ENCODE peak calls at places on chromosomes 13 and 19, in four cellular contexts. One of them, this sample, is unnamed. For H3K4me1, the result is how much of the 10 kb centered on the place peaks cover.

GRCh38 chr19:30222428-30222873 is 149.7 kb upstream of the ZNF536 start:
- DNase-seq in endodermal cell: peak
- DNase-seq in pancreas: peak
- DNase-seq in GM12878: no peak
- DNase-seq in this sample: no peak

GRCh38 chr13:92272177-92272576 is 873.8 kb downstream of the GPC5 start:
- DNase-seq in GM12878: no peak
- DNase-seq in pancreas: no peak
- DNase-seq in endodermal cell: no peak
- DNase-seq in this sample: no peak

GRCh38 chr19:1016647-1017114 is 4.2 kb downstream of the TMEM259 start:
- DNase-seq in GM12878: no peak
- DNase-seq in endodermal cell: no peak
- DNase-seq in pancreas: no peak
- DNase-seq in this sample: no peak

GRCh38 chr19:15544283-15544682 is 36.0 kb downstream of the CYP4F22 start:
- DNase-seq in GM12878: no peak
- DNase-seq in pancreas: no peak
- DNase-seq in endodermal cell: no peak
- DNase-seq in this sample: no peak

GRCh38 chr13:26971990-26972888 is 199.4 kb downstream of the USP12 start:
- DNase-seq in GM12878: no peak
- DNase-seq in endodermal cell: peak
- DNase-seq in pancreas: peak
- DNase-seq in this sample: peak

GRCh38 chr19:31268751-31269150 is 80.5 kb downstream of the TSHZ3 start:
- DNase-seq in pancreas: no peak
- DNase-seq in GM12878: no peak
- DNase-seq in endodermal cell: no peak
- DNase-seq in this sample: no peak

GRCh38 chr19:49057636-49058234 is at the start of gene CGB7:
- DNase-seq in GM12878: no peak
- DNase-seq in endodermal cell: peak
- DNase-seq in pancreas: peak
- DNase-seq in this sample: peak

GRCh38 chr19:51131780-51132680 is 7.3 kb downstream of the SIGLEC9 start:
- DNase-seq in endodermal cell: no peak
- DNase-seq in pancreas: no peak
- DNase-seq in GM12878: no peak
- DNase-seq in this sample: peak

GRCh38 chr19:17951151-17952040 is 15.5 kb upstream of the KCNN1 start:
- DNase-seq in GM12878: no peak
- DNase-seq in endodermal cell: peak
- DNase-seq in pancreas: no peak
- DNase-seq in this sample: no peak

GRCh38 chr19:16463991-16464575 is 7.7 kb downstream of the EPS15L1 start:
- DNase-seq in pancreas: no peak
- DNase-seq in GM12878: no peak
- DNase-seq in endodermal cell: no peak
- DNase-seq in this sample: no peak

GRCh38 chr19:6752257-6753177 is 13.0 kb downstream of the TRIP10 start:
- DNase-seq in pancreas: no peak
- DNase-seq in endodermal cell: peak
- DNase-seq in GM12878: no peak
- DNase-seq in this sample: no peak
- H3K27ac ChIP-seq in pancreas: no peak
- H3K27ac ChIP-seq in endodermal cell: no peak
- H3K27ac ChIP-seq in GM12878: peak
- H3K27ac ChIP-seq in this sample: peak

DNA sequence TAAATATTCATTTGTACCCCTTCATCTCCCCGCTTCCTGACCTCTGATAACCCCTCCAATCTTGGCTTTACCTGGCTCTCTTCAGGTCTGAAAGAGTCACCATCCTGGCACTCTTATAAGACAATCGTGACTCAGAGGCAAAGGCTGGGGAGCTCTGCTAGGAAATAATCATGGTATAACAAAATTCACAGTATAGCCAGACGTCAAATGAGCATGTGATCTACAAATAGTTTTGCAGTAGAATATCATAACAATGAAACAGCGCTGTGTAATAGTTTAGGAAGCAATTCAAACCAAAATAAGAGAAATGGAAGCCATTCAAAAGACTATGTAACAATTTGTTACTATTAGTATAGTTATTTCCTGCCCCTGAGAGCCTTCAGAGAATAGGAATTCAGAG is 34.2 kb downstream of the RXFP2 start:
- DNase-seq in GM12878: no peak
- DNase-seq in endodermal cell: no peak
- DNase-seq in pancreas: no peak
- DNase-seq in this sample: no peak
- H3K4me3 ChIP-seq in GM12878: no peak
- H3K4me3 ChIP-seq in endodermal cell: no peak
- H3K4me3 ChIP-seq in pancreas: no peak
- H3K4me3 ChIP-seq in this sample: no peak

DNA sequence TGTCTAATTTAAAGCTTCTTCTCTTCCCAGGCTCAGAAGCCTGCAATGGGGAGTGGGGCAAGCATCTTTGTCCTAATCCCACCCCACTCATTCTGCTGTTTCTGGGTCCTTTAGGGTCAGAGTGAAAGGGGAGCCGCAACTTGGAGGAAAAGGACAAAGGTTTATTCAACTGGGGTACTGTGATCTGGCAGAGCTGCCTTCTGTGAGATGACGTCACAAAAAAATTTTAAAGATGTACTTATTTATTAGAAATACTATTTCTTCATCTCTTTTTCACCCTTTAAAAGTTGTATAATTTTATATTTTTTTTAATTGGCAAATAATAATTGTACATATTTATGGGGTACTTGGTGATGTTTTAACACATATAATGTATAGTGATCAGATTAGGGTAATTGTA is 302.6 kb downstream of the TDRD3 start:
- DNase-seq in GM12878: no peak
- DNase-seq in endodermal cell: no peak
- DNase-seq in pancreas: no peak
- DNase-seq in this sample: no peak
- H3K4me1 ChIP-seq in GM12878: under half
- H3K4me1 ChIP-seq in endodermal cell: under half
- H3K4me1 ChIP-seq in pancreas: under half
- H3K4me1 ChIP-seq in this sample: under half

GRCh38 chr13:79404361-79404760 is 1.7 kb downstream of the RBM26 start:
- DNase-seq in endodermal cell: no peak
- DNase-seq in GM12878: no peak
- DNase-seq in pancreas: no peak
- DNase-seq in this sample: no peak
- H3K27ac ChIP-seq in endodermal cell: no peak
- H3K27ac ChIP-seq in GM12878: peak
- H3K27ac ChIP-seq in pancreas: no peak
- H3K27ac ChIP-seq in this sample: peak

This sample was measured in naive thymus-derived CD4-positive, alpha-beta T cell.